ENCODE peak calls at places on chromosomes 2 and 18, in ten cellular contexts. U, E, K, C, S, T, J, Q, V and X are unnamed samples.

GRCh38 chr18:13464432-13465125 is 246.0 kb downstream of the LDLRAD4 start:
- DNase-seq in U (no peak), E (peak; percentile 67), K (peak; percentile 53), C (no peak), S (peak; percentile 34), T (peak; percentile 70), J (no peak), Q (peak; percentile 69), V (no peak), X (peak; percentile 63)

GRCh38 chr2:129861666-129862288 is 117.7 kb upstream of the RAB6C start:
- DNase-seq in U (no peak), E (no peak), K (no peak), C (no peak), S (no peak), T (no peak), J (no peak), Q (no peak), V (no peak), X (no peak)

GRCh38 chr2:96157649-96158553 is 12.7 kb upstream of the DUSP2 start:
- DNase-seq in U (no peak), E (no peak), K (no peak), C (no peak), S (no peak), T (peak; percentile 53), J (no peak), Q (peak; percentile 42), V (no peak), X (peak; percentile 56)

GRCh38 chr2:169982929-169983328 is 155.7 kb downstream of the UBR3 start:
- DNase-seq in U (no peak), E (no peak), K (no peak), C (no peak), S (no peak), T (no peak), J (no peak), Q (no peak), V (no peak), X (no peak)

GRCh38 chr2:135987441-135987840 is 2.0 kb upstream of the DARS1 start:
- DNase-seq in U (no peak), E (no peak), K (no peak), C (no peak), S (no peak), T (no peak), J (no peak), Q (no peak), V (no peak), X (no peak)

GRCh38 chr2:217954469-217954868 is 48.3 kb downstream of the TNS1 start:
- DNase-seq in U (no peak), E (no peak), K (no peak), C (peak; percentile 12), S (peak; percentile 89), T (peak; percentile 64), J (no peak), Q (no peak), V (no peak), X (no peak)

GRCh38 chr2:30164131-30164925 is 17.5 kb downstream of the YPEL5 start:
- DNase-seq in U (no peak), E (no peak), K (no peak), C (no peak), S (no peak), T (no peak), J (no peak), Q (no peak), V (no peak), X (no peak)

GRCh38 chr2:158904126-158904525 is 64.3 kb upstream of the TANC1 start:
- DNase-seq in U (no peak), E (no peak), K (no peak), C (no peak), S (no peak), T (no peak), J (no peak), Q (no peak), V (no peak), X (no peak)

GRCh38 chr2:69166465-69166811 is 153.5 kb downstream of the ANTXR1 start:
- DNase-seq in U (no peak), E (no peak), K (no peak), C (no peak), S (no peak), T (no peak), J (no peak), Q (no peak), V (no peak), X (no peak)

GRCh38 chr2:69167469-69167822 is 154.5 kb downstream of the ANTXR1 start:
- DNase-seq in U (no peak), E (no peak), K (no peak), C (no peak), S (no peak), T (no peak), J (no peak), Q (no peak), V (no peak), X (no peak)

GRCh38 chr2:69165079-69165478 is 152.1 kb downstream of the ANTXR1 start:
- DNase-seq in U (no peak), E (no peak), K (no peak), C (no peak), S (no peak), T (no peak), J (no peak), Q (no peak), V (no peak), X (no peak)

GRCh38 chr2:69168144-69168813 is 155.3 kb downstream of the ANTXR1 start:
- DNase-seq in U (peak; percentile 10), E (no peak), K (no peak), C (no peak), S (no peak), T (no peak), J (peak; percentile 40), Q (no peak), V (no peak), X (no peak)

GRCh38 chr2:69166812-69167468 is 154.0 kb downstream of the ANTXR1 start:
- DNase-seq in U (no peak), E (no peak), K (no peak), C (no peak), S (peak; percentile 79), T (no peak), J (no peak), Q (no peak), V (no peak), X (no peak)
- H3K4me1 ChIP-seq in U (peaks cover 18% of the 10 kb centered on the region), E (peaks cover 30% of the 10 kb centered on the region), K (no peaks in the 10 kb centered on the region), C (peaks cover 41% of the 10 kb centered on the region), S (peaks cover 100% of the 10 kb centered on the region), T (peaks cover 65% of the 10 kb centered on the region), J (peaks cover 23% of the 10 kb centered on the region), Q (peaks cover 31% of the 10 kb centered on the region), V (peaks cover 3% of the 10 kb centered on the region), X (no peaks in the 10 kb centered on the region)

GRCh38 chr2:59926706-59927105 is 626.7 kb downstream of the BCL11A start:
- DNase-seq in U (no peak), E (no peak), K (no peak), C (no peak), S (no peak), T (no peak), J (no peak), Q (no peak), V (no peak), X (no peak)
- H3K4me1 ChIP-seq in U (no peaks in the 10 kb centered on the region), E (no peaks in the 10 kb centered on the region), K (no peaks in the 10 kb centered on the region), C (no peaks in the 10 kb centered on the region), S (no peaks in the 10 kb centered on the region), T (no peaks in the 10 kb centered on the region), J (no peaks in the 10 kb centered on the region), Q (no peaks in the 10 kb centered on the region), V (no peaks in the 10 kb centered on the region), X (no peaks in the 10 kb centered on the region)

GRCh38 chr2:74501335-74502071 is 2.1 kb upstream of the LBX2 start:
- DNase-seq in U (no peak), E (no peak), K (no peak), C (no peak), S (no peak), T (peak; percentile 30), J (no peak), Q (no peak), V (no peak), X (no peak)

GRCh38 chr2:74499269-74499939 is at the start of gene LBX2:
- DNase-seq in U (no peak), E (no peak), K (no peak), C (no peak), S (no peak), T (peak; percentile 50), J (no peak), Q (no peak), V (no peak), X (peak; percentile 8)

GRCh38 chr2:74500578-74500946 is 1.2 kb upstream of the LBX2 start:
- DNase-seq in U (no peak), E (no peak), K (no peak), C (no peak), S (no peak), T (no peak), J (no peak), Q (no peak), V (no peak), X (no peak)

GRCh38 chr2:74498500-74499268 is 719 bp downstream of the LBX2 start:
- DNase-seq in U (peak; percentile 58), E (no peak), K (no peak), C (no peak), S (peak; percentile 66), T (peak; percentile 50), J (no peak), Q (no peak), V (no peak), X (no peak)

GRCh38 chr2:74499940-74500577 is 656 bp upstream of the LBX2 start:
- DNase-seq in U (no peak), E (no peak), K (no peak), C (no peak), S (no peak), T (peak; percentile 22), J (no peak), Q (no peak), V (no peak), X (no peak)
- H3K4me1 ChIP-seq in U (peaks cover 19% of the 10 kb centered on the region), E (peaks cover 25% of the 10 kb centered on the region), K (peaks cover 6% of the 10 kb centered on the region), C (peaks cover 64% of the 10 kb centered on the region), S (peaks cover 36% of the 10 kb centered on the region), T (peaks cover 53% of the 10 kb centered on the region), J (peaks cover 33% of the 10 kb centered on the region), Q (peaks cover 23% of the 10 kb centered on the region), V (peaks cover 23% of the 10 kb centered on the region), X (peaks cover 40% of the 10 kb centered on the region)

GRCh38 chr2:189576361-189576760 is 4.2 kb downstream of the SLC40A1 start:
- DNase-seq in U (no peak), E (no peak), K (no peak), C (peak; percentile 32), S (peak; percentile 10), T (no peak), J (no peak), Q (peak; percentile 72), V (no peak), X (no peak)

GRCh38 chr2:189569295-189569925 is 11.2 kb downstream of the SLC40A1 start:
- DNase-seq in U (no peak), E (no peak), K (peak; percentile 34), C (no peak), S (peak; percentile 10), T (no peak), J (no peak), Q (no peak), V (no peak), X (no peak)

GRCh38 chr2:189574793-189575475 is 5.7 kb downstream of the SLC40A1 start:
- DNase-seq in U (no peak), E (no peak), K (no peak), C (no peak), S (no peak), T (no peak), J (no peak), Q (no peak), V (no peak), X (no peak)

GRCh38 chr2:189566046-189566445 is 14.5 kb downstream of the SLC40A1 start:
- DNase-seq in U (no peak), E (no peak), K (no peak), C (no peak), S (no peak), T (no peak), J (no peak), Q (no peak), V (no peak), X (no peak)

DNA sequence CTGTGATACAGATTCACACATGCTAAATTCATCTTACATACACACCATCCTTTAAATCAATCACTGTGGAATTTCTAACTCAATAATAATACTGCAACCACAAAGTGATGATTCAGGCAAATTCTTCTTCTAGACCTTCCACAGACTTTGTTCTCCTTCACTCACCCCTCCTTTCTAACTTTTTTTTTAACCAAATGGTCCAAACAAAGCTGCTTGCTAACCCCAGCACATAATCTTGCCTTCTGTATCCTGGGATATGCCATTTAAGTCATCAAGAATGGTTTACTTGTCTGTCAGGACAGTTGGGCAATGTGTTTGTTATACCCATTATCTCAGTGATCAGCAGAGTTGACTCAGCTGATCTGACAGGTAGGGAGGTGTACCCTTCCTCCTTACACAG is 10.0 kb downstream of the SLC40A1 start:
- DNase-seq in U (no peak), E (no peak), K (no peak), C (no peak), S (no peak), T (no peak), J (peak; percentile 5), Q (no peak), V (no peak), X (no peak)
- H3K4me1 ChIP-seq in U (no peaks in the 10 kb centered on the region), E (peaks cover 26% of the 10 kb centered on the region), K (peaks cover 12% of the 10 kb centered on the region), C (peaks cover 77% of the 10 kb centered on the region), S (peaks cover 19% of the 10 kb centered on the region), T (peaks cover 64% of the 10 kb centered on the region), J (peaks cover 2% of the 10 kb centered on the region), Q (peaks cover 24% of the 10 kb centered on the region), V (no peaks in the 10 kb centered on the region), X (peaks cover 4% of the 10 kb centered on the region)